ENCODE peak calls at places on chromosomes 12 and 14, in nine cellular contexts. P, H, Y, E, I, B, J, W and L are unnamed samples.

GRCh38 chr14:90383731-90384542 is 12.9 kb upstream of the CALM1 start:
- DNase-seq in Y (peak), I (peak), P (peak), E (no peak), J (peak), W (peak), H (no peak), B (peak), L (peak)

GRCh38 chr12:91722072-91722471 is 423.6 kb downstream of the BTG1 start:
- DNase-seq in J (no peak), E (no peak), Y (no peak), B (no peak), I (no peak), P (no peak), W (no peak), H (no peak), L (no peak)

GRCh38 chr14:102943979-102944378 is 21.5 kb downstream of the AMN start:
- DNase-seq in J (no peak), E (no peak), P (no peak), W (no peak), Y (no peak), I (no peak), H (no peak), B (no peak), L (no peak)

GRCh38 chr12:39723831-39724230 is 104.2 kb upstream of the ABCD2 start:
- DNase-seq in Y (no peak), W (no peak), P (no peak), J (no peak), H (no peak), I (no peak), B (no peak), E (no peak), L (no peak)

GRCh38 chr12:102438047-102438822 is 42.1 kb downstream of the IGF1 start:
- DNase-seq in E (no peak), H (no peak), Y (no peak), I (no peak), P (no peak), W (no peak), B (no peak), J (no peak), L (no peak)

GRCh38 chr14:70759398-70759797 is 49.9 kb downstream of the MAP3K9 start:
- DNase-seq in J (no peak), W (no peak), I (no peak), H (no peak), B (no peak), P (no peak), Y (no peak), E (no peak), L (no peak)

GRCh38 chr12:114369088-114369487 is 36.9 kb downstream of the TBX5 start:
- DNase-seq in J (no peak), E (no peak), I (no peak), H (no peak), Y (no peak), B (no peak), W (no peak), P (no peak), L (no peak)

GRCh38 chr14:20489093-20489994 is 16.0 kb upstream of the RNASE10 start:
- DNase-seq in E (no peak), Y (no peak), H (no peak), B (no peak), P (no peak), W (no peak), J (no peak), I (no peak), L (no peak)

GRCh38 chr14:104970231-104971068 is 7.7 kb downstream of the AHNAK2 start:
- DNase-seq in Y (peak), H (peak), E (no peak), P (peak), I (no peak), W (no peak), B (peak), J (peak), L (peak)

GRCh38 chr12:12265571-12266388 is 1.1 kb downstream of the LRP6 start:
- DNase-seq in B (no peak), H (no peak), E (no peak), Y (no peak), P (no peak), I (peak), J (no peak), W (no peak), L (no peak)

GRCh38 chr12:46944104-46944503 is 118.3 kb upstream of the SLC38A4 start:
- DNase-seq in I (no peak), P (no peak), B (no peak), Y (no peak), J (no peak), E (no peak), W (no peak), H (peak), L (no peak)

GRCh38 chr12:14560904-14561574 is 6.6 kb downstream of the PLBD1 start:
- DNase-seq in I (no peak), B (no peak), E (no peak), J (no peak), W (no peak), P (no peak), H (no peak), Y (no peak), L (no peak)

GRCh38 chr14:100586520-100587247 is 533 bp downstream of the BEGAIN start:
- DNase-seq in J (no peak), B (peak), H (peak), Y (peak), W (no peak), I (no peak), E (no peak), P (peak), L (peak)

GRCh38 chr12:76929499-76929898 is 50.7 kb upstream of the CSRP2 start:
- DNase-seq in J (no peak), H (no peak), I (no peak), W (no peak), P (no peak), Y (no peak), E (no peak), B (no peak), L (no peak)

GRCh38 chr14:72682188-72682587 is 211.7 kb downstream of the DPF3 start:
- DNase-seq in I (no peak), P (no peak), W (no peak), B (no peak), E (no peak), J (no peak), Y (no peak), H (no peak), L (no peak)

GRCh38 chr12:7162691-7163114 is 26.8 kb upstream of the PEX5 start:
- DNase-seq in H (peak), I (peak), B (no peak), Y (no peak), P (peak), J (peak), E (peak), W (no peak), L (peak)

GRCh38 chr14:25032092-25032784 is 17.7 kb downstream of the STXBP6 start:
- DNase-seq in Y (no peak), I (no peak), B (no peak), H (no peak), P (no peak), J (no peak), E (no peak), W (no peak), L (no peak)

GRCh38 chr14:64541261-64541970 is 875 bp downstream of the HSPA2 start:
- DNase-seq in E (no peak), J (no peak), I (no peak), B (peak), H (no peak), P (peak), W (no peak), Y (peak), L (peak)

GRCh38 chr12:132545955-132546354 is 56.0 kb downstream of the FBRSL1 start:
- DNase-seq in H (no peak), Y (no peak), P (no peak), I (no peak), W (no peak), J (no peak), E (no peak), B (no peak), L (no peak)

GRCh38 chr12:117684471-117684870 is 284.3 kb downstream of the KSR2 start:
- DNase-seq in I (no peak), W (no peak), P (no peak), J (no peak), B (no peak), H (no peak), Y (no peak), E (no peak), L (no peak)

GRCh38 chr12:124916370-124917134 is 2.1 kb upstream of the UBC start:
- DNase-seq in H (peak), P (peak), I (peak), J (peak), Y (peak), E (no peak), W (no peak), B (peak), L (peak)
- TF ChIP-seq POLR2AphosphoS5 in H (peak), P (peak), I (peak), J (peak), Y (no peak), E (no peak), W (no peak), B (peak), L (peak)

GRCh38 chr12:27779837-27780611 is at the start of the genes KLHL42 and MANSC4:
- DNase-seq in E (no peak), Y (peak), J (peak), I (peak), H (no peak), B (peak), P (peak), W (peak), L (peak)
- TF ChIP-seq POLR2AphosphoS5 in E (no peak), Y (no peak), J (peak), I (no peak), H (peak), B (peak), P (peak), W (peak), L (peak)

DNA sequence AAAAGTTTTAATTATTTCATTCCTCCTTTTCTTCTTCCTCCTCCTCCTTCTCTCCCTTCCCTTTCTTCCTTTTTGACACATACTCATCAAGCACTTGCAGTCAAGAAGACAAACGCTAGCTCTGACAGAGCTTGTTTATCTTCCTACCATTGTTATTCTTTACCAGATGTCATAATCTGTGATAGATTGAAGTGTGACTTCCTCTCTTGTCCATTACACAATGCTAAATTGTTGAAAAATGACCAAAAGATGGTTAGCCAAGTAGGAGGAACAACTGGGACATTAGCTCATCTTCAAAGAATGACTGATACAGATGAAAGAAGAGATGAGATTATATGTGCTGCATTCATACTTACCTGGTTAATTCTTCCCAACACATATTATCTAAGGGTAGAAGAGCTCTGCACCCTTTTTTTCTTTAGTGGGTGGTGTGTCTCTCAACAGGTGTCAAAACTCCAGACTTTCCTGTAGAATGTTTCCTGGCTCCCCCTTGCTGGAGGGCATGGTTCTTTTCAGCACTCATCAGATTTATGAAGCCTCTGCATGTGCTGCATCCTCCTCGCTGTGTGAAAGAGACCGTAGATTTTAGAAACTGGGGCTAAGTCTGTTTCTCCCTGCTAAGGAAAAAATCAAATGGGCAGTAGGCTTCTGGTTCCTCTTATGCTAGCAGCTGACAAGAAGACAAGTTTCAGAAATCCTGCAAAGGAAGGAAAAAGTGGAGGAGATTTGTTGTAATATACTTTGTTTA is 147.1 kb downstream of the TMX1 start:
- DNase-seq in E (no peak), H (no peak), W (no peak), I (no peak), J (no peak), P (no peak), Y (no peak), B (no peak), L (no peak)
- TF ChIP-seq POLR2AphosphoS5 in E (no peak), H (no peak), W (no peak), I (no peak), J (no peak), P (no peak), Y (no peak), B (no peak), L (no peak)

DNA sequence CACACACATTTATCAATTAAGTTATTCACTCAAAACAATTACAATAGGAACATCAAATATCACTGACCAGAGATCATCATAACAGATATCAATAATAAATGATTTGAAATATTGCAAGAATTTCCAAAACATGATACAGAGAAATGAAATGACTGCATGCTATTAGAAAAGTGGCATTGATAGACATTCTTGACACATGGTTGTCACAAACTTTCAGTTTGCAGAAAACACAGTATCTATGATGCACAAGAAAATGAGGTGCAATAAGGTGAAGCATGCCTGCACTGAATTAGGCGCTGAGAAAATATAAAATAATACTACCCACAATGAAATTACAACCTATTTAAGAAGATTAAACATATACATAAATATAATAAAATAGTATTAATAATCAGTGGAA is 198.0 kb upstream of the SYT1 start:
- DNase-seq in P (no peak), W (no peak), J (no peak), Y (no peak), H (no peak), E (no peak), I (no peak), B (no peak), L (no peak)
- TF ChIP-seq POLR2AphosphoS5 in P (no peak), W (no peak), J (no peak), Y (no peak), H (no peak), E (no peak), I (no peak), B (no peak), L (no peak)

GRCh38 chr12:122951979-122952892 is 14.0 kb downstream of the ABCB9 start:
- DNase-seq in B (peak), I (peak), Y (peak), H (peak), E (no peak), P (peak), J (peak), W (peak), L (peak)
- TF ChIP-seq POLR2AphosphoS5 in B (peak), I (no peak), Y (no peak), H (no peak), E (no peak), P (no peak), J (peak), W (no peak), L (no peak)